ENCODE peak calls at places on chromosomes 5 and 9, in seven cellular contexts. S, J, K, D, T, X and F are unnamed samples.

GRCh38 chr5:58462154-58462553 is 2.3 kb upstream of the PLK2 start:
- DNase-seq in T (no peak), S (peak; percentile 82), D (no peak), J (no peak), X (peak; percentile 2), K (no peak), F (no peak)

GRCh38 chr9:93126151-93126781 is 7.8 kb downstream of the NINJ1 start:
- DNase-seq in T (no peak), S (no peak), D (no peak), J (peak; percentile 32), K (no peak), X (peak; percentile 41), F (no peak)

GRCh38 chr9:3527653-3527960 is 1.8 kb upstream of the RFX3 start:
- DNase-seq in T (no peak), D (peak; percentile 30), J (no peak), K (no peak), S (peak; percentile 3), X (no peak), F (no peak)

GRCh38 chr5:43123887-43124286 is 3.2 kb downstream of the ZNF131 start:
- DNase-seq in K (no peak), J (no peak), T (no peak), S (no peak), X (no peak), D (no peak), F (no peak)

GRCh38 chr5:56358703-56359428 is 125.7 kb upstream of the ANKRD55 start:
- DNase-seq in X (no peak), J (no peak), T (no peak), D (no peak), K (no peak), S (peak; percentile 100), F (no peak)

GRCh38 chr9:85223506-85224108 is 518.1 kb downstream of the AGTPBP1 start:
- DNase-seq in T (no peak), J (no peak), D (no peak), K (no peak), X (no peak), S (no peak), F (no peak)

GRCh38 chr9:108786756-108787663 is 68.8 kb downstream of the ACTL7B start:
- DNase-seq in X (no peak), T (no peak), K (no peak), J (no peak), S (no peak), D (no peak), F (no peak)

GRCh38 chr5:14851597-14851996 is 20.0 kb downstream of the ANKH start:
- DNase-seq in D (no peak), S (no peak), T (no peak), X (no peak), J (no peak), K (no peak), F (no peak)

GRCh38 chr9:3777137-3777536 is 251.3 kb upstream of the RFX3 start:
- DNase-seq in X (no peak), D (no peak), S (peak; percentile 47), J (no peak), K (no peak), T (no peak), F (no peak)

GRCh38 chr5:78127875-78128274 is 166.6 kb downstream of the AP3B1 start:
- DNase-seq in X (no peak), J (no peak), T (no peak), S (no peak), D (peak; percentile 5), K (no peak), F (no peak)

GRCh38 chr5:57037355-57037754 is 85.4 kb upstream of the MIER3 start:
- DNase-seq in D (peak; percentile 58), X (peak; percentile 15), S (peak; percentile 8), J (no peak), T (peak; percentile 2), K (no peak), F (no peak)

GRCh38 chr9:93154293-93154903 is 20.3 kb upstream of the NINJ1 start:
- DNase-seq in X (peak; percentile 80), J (no peak), S (peak; percentile 58), D (peak; percentile 69), K (no peak), T (no peak), F (no peak)

GRCh38 chr5:102528600-102528999 is 29.8 kb upstream of the SLCO6A1 start:
- DNase-seq in T (no peak), D (no peak), S (no peak), K (no peak), J (no peak), X (no peak), F (no peak)

GRCh38 chr5:149904977-149905376 is 39.6 kb downstream of the PDE6A start:
- DNase-seq in J (no peak), T (no peak), X (no peak), S (no peak), K (no peak), D (no peak), F (no peak)

GRCh38 chr9:14119694-14120514 is 194.0 kb downstream of the NFIB start:
- DNase-seq in D (no peak), T (no peak), X (no peak), J (no peak), K (no peak), S (no peak), F (no peak)
- TF ChIP-seq TAF1 in D (no peak), T (no peak), X (no peak), J (no peak), K (no peak), S (no peak), F (no peak)

GRCh38 chr9:132694144-132694543 is 23.9 kb downstream of the GTF3C4 start:
- DNase-seq in K (no peak), X (no peak), D (peak; percentile 27), S (no peak), T (no peak), J (no peak), F (no peak)
- TF ChIP-seq TAF1 in K (no peak), X (no peak), D (no peak), S (no peak), T (no peak), J (no peak), F (no peak)

GRCh38 chr5:131746423-131746822 is 50.4 kb downstream of the FNIP1 start:
- DNase-seq in S (no peak), J (no peak), D (no peak), T (no peak), X (no peak), K (no peak), F (no peak)
- TF ChIP-seq TAF1 in S (no peak), J (no peak), D (no peak), T (no peak), X (no peak), K (no peak), F (no peak)

GRCh38 chr5:33531796-33532195 is 91.0 kb downstream of the TARS1 start:
- DNase-seq in S (no peak), T (no peak), J (no peak), D (no peak), K (no peak), X (no peak), F (no peak)
- TF ChIP-seq TAF1 in S (no peak), T (no peak), J (no peak), D (no peak), K (no peak), X (no peak), F (no peak)

DNA sequence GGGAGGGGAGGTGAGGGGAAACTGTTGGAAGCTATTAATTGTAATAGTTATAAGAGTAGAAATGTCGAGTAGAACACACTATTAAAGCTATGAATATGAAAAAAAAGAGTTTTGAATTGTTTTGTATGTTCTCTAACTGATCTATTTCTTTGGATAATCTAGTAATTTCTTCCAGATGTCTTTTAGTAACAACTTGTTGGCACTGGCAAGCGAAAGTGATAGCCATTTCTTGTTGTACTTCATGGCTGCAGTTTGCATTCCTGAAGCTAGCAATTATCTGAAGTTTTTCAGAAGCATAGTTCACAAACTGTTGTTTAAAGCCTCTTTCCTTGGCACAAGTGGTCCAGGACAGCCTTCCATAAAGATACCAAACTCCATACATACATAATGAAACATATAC is 49.4 kb upstream of the SPATA31C2 start:
- DNase-seq in D (no peak), S (no peak), J (no peak), K (no peak), X (no peak), T (no peak), F (no peak)
- TF ChIP-seq TAF1 in D (no peak), S (no peak), J (no peak), K (no peak), X (no peak), T (no peak), F (no peak)

GRCh38 chr9:81113408-81114124 is 575.8 kb downstream of the TLE1 start:
- DNase-seq in K (no peak), D (no peak), T (no peak), S (no peak), X (no peak), J (no peak), F (no peak)
- TF ChIP-seq TAF1 in K (no peak), D (no peak), T (no peak), S (no peak), X (no peak), J (no peak), F (no peak)

DNA sequence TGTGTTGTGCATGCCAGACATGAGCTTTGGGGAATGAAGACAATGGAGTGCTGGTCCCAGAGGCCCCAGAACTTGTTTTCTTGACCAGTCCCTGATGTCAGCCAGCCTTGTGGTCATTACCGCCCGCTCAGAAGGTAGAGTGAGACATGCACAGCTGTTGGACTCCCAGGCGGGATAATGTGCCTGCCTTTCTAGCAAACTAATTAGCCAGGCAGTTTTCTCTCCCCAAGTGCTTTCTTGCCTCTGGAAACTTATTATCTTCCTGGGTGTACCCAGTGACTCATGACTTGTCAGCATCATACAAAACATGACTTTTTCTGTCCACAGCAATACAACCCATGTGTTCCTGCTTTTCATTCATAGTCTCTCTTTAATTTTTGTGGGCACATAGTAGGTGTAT is 131.1 kb downstream of the RMI1 start:
- DNase-seq in D (no peak), J (no peak), X (no peak), K (no peak), T (no peak), S (no peak), F (no peak)
- TF ChIP-seq TAF1 in D (no peak), J (no peak), X (no peak), K (no peak), T (no peak), S (no peak), F (no peak)